ENCODE peak calls at places on chromosomes 12 and 14, in six cellular contexts. One of them, this sample, is unnamed.

GRCh38 chr12:1199700-1200099 is 208.7 kb downstream of the ERC1 start:
- DNase-seq in A549: no peak
- DNase-seq in SK-N-SH: no peak
- DNase-seq in HL-60: no peak
- DNase-seq in HCT116: no peak
- DNase-seq in GM23338: no peak
- DNase-seq in this sample: no peak

GRCh38 chr14:54814076-54814475 is 88.5 kb downstream of the GCH1 start:
- DNase-seq in SK-N-SH: no peak
- DNase-seq in HCT116: no peak
- DNase-seq in HL-60: peak
- DNase-seq in A549: peak
- DNase-seq in GM23338: peak
- DNase-seq in this sample: no peak

GRCh38 chr12:62631531-62632520 is 165.2 kb downstream of the MON2 start:
- DNase-seq in GM23338: peak
- DNase-seq in A549: peak
- DNase-seq in HCT116: no peak
- DNase-seq in SK-N-SH: peak
- DNase-seq in HL-60: no peak
- DNase-seq in this sample: peak

GRCh38 chr12:88172844-88173407 is 30.8 kb downstream of the TMTC3 start:
- DNase-seq in SK-N-SH: no peak
- DNase-seq in HL-60: no peak
- DNase-seq in GM23338: no peak
- DNase-seq in HCT116: no peak
- DNase-seq in A549: no peak
- DNase-seq in this sample: no peak

GRCh38 chr14:69938751-69939150 is 59.5 kb downstream of the SMOC1 start:
- DNase-seq in A549: no peak
- DNase-seq in HL-60: no peak
- DNase-seq in HCT116: no peak
- DNase-seq in GM23338: no peak
- DNase-seq in SK-N-SH: no peak
- DNase-seq in this sample: no peak

GRCh38 chr14:77369280-77369679 is 7.6 kb downstream of the TMED8 start:
- DNase-seq in A549: no peak
- DNase-seq in SK-N-SH: no peak
- DNase-seq in GM23338: no peak
- DNase-seq in HL-60: no peak
- DNase-seq in HCT116: no peak
- DNase-seq in this sample: no peak

GRCh38 chr12:18750087-18750486 is 12.2 kb downstream of the CAPZA3 start:
- DNase-seq in GM23338: peak
- DNase-seq in HCT116: no peak
- DNase-seq in HL-60: no peak
- DNase-seq in SK-N-SH: no peak
- DNase-seq in A549: no peak
- DNase-seq in this sample: no peak

GRCh38 chr12:28535216-28535615 is 345.0 kb downstream of the CCDC91 start:
- DNase-seq in SK-N-SH: no peak
- DNase-seq in GM23338: no peak
- DNase-seq in HL-60: no peak
- DNase-seq in HCT116: no peak
- DNase-seq in A549: no peak
- DNase-seq in this sample: no peak

GRCh38 chr14:98252819-98253218 is 1019.2 kb downstream of the BCL11B start:
- DNase-seq in A549: no peak
- DNase-seq in HCT116: no peak
- DNase-seq in GM23338: no peak
- DNase-seq in SK-N-SH: no peak
- DNase-seq in HL-60: no peak
- DNase-seq in this sample: no peak

GRCh38 chr14:64891173-64891838 is 11.6 kb upstream of the SPTB start:
- DNase-seq in A549: no peak
- DNase-seq in HCT116: no peak
- DNase-seq in HL-60: no peak
- DNase-seq in SK-N-SH: no peak
- DNase-seq in GM23338: no peak
- DNase-seq in this sample: no peak

GRCh38 chr12:56206373-56207166 is 15.2 kb downstream of the RNF41 start:
- DNase-seq in HL-60: peak
- DNase-seq in GM23338: peak
- DNase-seq in A549: peak
- DNase-seq in SK-N-SH: peak
- DNase-seq in HCT116: no peak
- DNase-seq in this sample: no peak

GRCh38 chr14:103629503-103630121 is 601 bp downstream of the KLC1 start:
- DNase-seq in A549: no peak
- DNase-seq in GM23338: peak
- DNase-seq in SK-N-SH: peak
- DNase-seq in HL-60: peak
- DNase-seq in HCT116: no peak
- DNase-seq in this sample: no peak

GRCh38 chr12:23493690-23494101 is 455.8 kb downstream of the SOX5 start:
- DNase-seq in HCT116: no peak
- DNase-seq in HL-60: no peak
- DNase-seq in SK-N-SH: no peak
- DNase-seq in A549: no peak
- DNase-seq in GM23338: no peak
- DNase-seq in this sample: no peak

GRCh38 chr12:55019784-55020183 is at the start of gene NEUROD4:
- DNase-seq in A549: peak
- DNase-seq in HL-60: peak
- DNase-seq in GM23338: peak
- DNase-seq in SK-N-SH: no peak
- DNase-seq in HCT116: peak
- DNase-seq in this sample: no peak

GRCh38 chr12:104877107-104877705 is 80.9 kb downstream of the SLC41A2 start:
- DNase-seq in GM23338: peak
- DNase-seq in A549: peak
- DNase-seq in HL-60: peak
- DNase-seq in SK-N-SH: peak
- DNase-seq in HCT116: no peak
- DNase-seq in this sample: no peak

DNA sequence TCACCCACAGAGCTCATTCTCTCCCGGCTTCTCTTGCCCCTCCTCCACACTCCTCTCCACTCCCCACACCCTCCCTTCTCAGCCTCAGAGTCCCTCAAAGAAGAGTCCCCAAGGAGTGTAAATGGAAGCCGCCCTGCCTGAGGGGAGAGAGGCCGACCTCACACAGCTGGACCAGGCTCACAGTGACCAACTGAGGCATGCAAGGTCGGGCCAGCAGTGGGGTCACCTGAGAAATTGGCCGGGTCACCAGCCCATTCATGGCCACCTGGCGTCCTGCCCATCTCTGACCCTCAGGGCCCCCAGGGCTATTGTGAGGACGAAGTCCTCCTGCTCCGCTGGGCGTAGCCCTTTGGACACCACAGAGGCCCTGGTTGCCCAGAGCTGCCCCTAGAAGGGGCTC is 49.5 kb upstream of the NUAK1 start:
- DNase-seq in HCT116: no peak
- DNase-seq in HL-60: no peak
- DNase-seq in GM23338: no peak
- DNase-seq in A549: no peak
- DNase-seq in SK-N-SH: no peak
- DNase-seq in this sample: no peak
- TF ChIP-seq REST in HCT116: no peak
- TF ChIP-seq REST in HL-60: no peak
- TF ChIP-seq REST in GM23338: no peak
- TF ChIP-seq REST in A549: no peak
- TF ChIP-seq REST in SK-N-SH: no peak
- TF ChIP-seq REST in this sample: no peak

GRCh38 chr14:30211326-30211725 is 283.7 kb upstream of the PRKD1 start:
- DNase-seq in HCT116: no peak
- DNase-seq in SK-N-SH: no peak
- DNase-seq in GM23338: no peak
- DNase-seq in A549: no peak
- DNase-seq in HL-60: no peak
- DNase-seq in this sample: no peak

GRCh38 chr14:30209136-30209535 is 281.5 kb upstream of the PRKD1 start:
- DNase-seq in GM23338: no peak
- DNase-seq in HCT116: no peak
- DNase-seq in SK-N-SH: no peak
- DNase-seq in HL-60: no peak
- DNase-seq in A549: no peak
- DNase-seq in this sample: no peak

GRCh38 chr14:30214014-30214413 is 286.4 kb upstream of the PRKD1 start:
- DNase-seq in A549: no peak
- DNase-seq in SK-N-SH: no peak
- DNase-seq in HL-60: no peak
- DNase-seq in GM23338: no peak
- DNase-seq in HCT116: no peak
- DNase-seq in this sample: no peak

GRCh38 chr14:30210630-30211029 is 283.0 kb upstream of the PRKD1 start:
- DNase-seq in SK-N-SH: no peak
- DNase-seq in HL-60: no peak
- DNase-seq in GM23338: no peak
- DNase-seq in A549: no peak
- DNase-seq in HCT116: no peak
- DNase-seq in this sample: no peak

DNA sequence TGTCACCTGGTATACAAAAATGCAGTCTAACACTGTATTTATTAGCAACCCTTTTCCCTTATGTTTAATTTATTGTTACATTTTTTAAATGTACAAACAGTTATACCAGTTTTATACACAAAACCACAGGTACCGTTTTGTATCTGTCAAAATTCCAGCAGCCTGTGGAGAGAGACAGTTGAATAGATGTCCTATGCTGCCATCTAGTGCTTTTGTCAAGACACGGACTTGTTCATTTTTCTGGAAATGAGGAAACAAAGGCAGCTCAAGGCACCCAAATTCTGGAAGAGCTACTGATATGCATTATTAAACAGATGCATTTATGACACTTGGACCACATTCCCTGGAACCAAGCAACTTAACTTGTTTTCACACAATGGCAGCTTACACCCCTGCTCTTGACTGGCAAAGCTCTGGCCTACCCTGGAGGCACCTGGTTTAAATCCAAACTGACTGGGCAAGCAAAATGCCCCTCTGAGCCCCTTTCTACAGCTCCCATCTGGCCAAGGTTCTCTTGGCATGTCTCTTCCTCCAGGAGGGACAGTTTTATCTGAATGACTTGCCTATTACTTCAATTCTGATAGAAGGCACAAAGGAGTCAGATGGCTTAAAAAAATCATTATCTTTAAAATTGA is 286.9 kb upstream of the PRKD1 start:
- DNase-seq in HL-60: peak
- DNase-seq in HCT116: peak
- DNase-seq in A549: peak
- DNase-seq in GM23338: peak
- DNase-seq in SK-N-SH: peak
- DNase-seq in this sample: no peak
- TF ChIP-seq REST in HL-60: no peak
- TF ChIP-seq REST in HCT116: no peak
- TF ChIP-seq REST in A549: no peak
- TF ChIP-seq REST in GM23338: no peak
- TF ChIP-seq REST in SK-N-SH: no peak
- TF ChIP-seq REST in this sample: no peak

DNA sequence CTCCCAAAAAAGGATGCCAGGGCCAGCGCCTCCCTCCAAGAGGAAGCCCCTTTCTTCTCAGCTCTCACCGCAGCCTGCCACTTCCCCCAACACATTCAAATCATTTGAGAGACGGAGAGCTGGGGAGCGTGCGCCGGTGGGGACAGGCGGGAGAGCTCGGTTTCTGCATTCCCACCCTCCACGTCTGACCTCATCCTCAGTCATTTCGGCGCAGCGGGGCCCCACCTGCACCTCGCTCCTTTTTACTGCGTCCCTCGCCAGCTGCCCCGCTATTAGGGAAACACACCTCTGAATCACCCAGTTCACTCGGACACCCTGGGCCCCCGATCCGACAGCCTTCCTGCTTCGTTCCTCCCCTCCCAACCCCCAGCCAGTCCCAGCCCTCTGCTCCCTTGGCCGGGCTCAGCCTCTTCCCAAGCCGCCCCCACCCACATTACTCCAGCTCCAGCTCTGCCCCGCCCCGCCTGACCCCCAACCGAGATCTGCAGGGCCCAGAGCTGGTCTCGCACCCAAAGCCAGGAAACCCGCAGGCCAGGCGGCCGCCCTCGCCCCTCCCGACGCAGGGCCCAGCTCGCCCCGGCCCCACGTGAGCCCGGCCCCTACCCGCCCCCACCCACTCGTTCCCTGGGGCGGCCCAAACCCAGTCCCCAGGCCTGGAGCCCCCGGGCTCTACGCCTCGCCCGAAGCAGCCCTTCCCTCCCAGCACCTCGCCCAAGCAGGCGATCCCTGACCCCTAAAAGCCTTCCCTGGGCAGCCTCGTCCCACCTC is 797 bp downstream of the CORO1C start:
- DNase-seq in GM23338: peak
- DNase-seq in SK-N-SH: peak
- DNase-seq in HL-60: peak
- DNase-seq in A549: peak
- DNase-seq in HCT116: peak
- DNase-seq in this sample: no peak
- TF ChIP-seq REST in GM23338: no peak
- TF ChIP-seq REST in SK-N-SH: no peak
- TF ChIP-seq REST in HL-60: no peak
- TF ChIP-seq REST in A549: no peak
- TF ChIP-seq REST in HCT116: no peak
- TF ChIP-seq REST in this sample: no peak

GRCh38 chr12:124045671-124046070 is 72.7 kb downstream of the ZNF664 start:
- DNase-seq in SK-N-SH: no peak
- DNase-seq in HL-60: no peak
- DNase-seq in HCT116: no peak
- DNase-seq in GM23338: no peak
- DNase-seq in A549: no peak
- DNase-seq in this sample: no peak

GRCh38 chr12:124047045-124047566 is 74.1 kb downstream of the ZNF664 start:
- DNase-seq in GM23338: no peak
- DNase-seq in A549: no peak
- DNase-seq in HL-60: no peak
- DNase-seq in HCT116: no peak
- DNase-seq in SK-N-SH: no peak
- DNase-seq in this sample: no peak

GRCh38 chr12:124046206-124046740 is 73.3 kb downstream of the ZNF664 start:
- DNase-seq in SK-N-SH: no peak
- DNase-seq in A549: no peak
- DNase-seq in HCT116: no peak
- DNase-seq in GM23338: no peak
- DNase-seq in HL-60: no peak
- DNase-seq in this sample: no peak

GRCh38 chr12:124044021-124044420 is 71.0 kb downstream of the ZNF664 start:
- DNase-seq in A549: no peak
- DNase-seq in SK-N-SH: no peak
- DNase-seq in HL-60: no peak
- DNase-seq in HCT116: no peak
- DNase-seq in GM23338: peak
- DNase-seq in this sample: no peak

DNA sequence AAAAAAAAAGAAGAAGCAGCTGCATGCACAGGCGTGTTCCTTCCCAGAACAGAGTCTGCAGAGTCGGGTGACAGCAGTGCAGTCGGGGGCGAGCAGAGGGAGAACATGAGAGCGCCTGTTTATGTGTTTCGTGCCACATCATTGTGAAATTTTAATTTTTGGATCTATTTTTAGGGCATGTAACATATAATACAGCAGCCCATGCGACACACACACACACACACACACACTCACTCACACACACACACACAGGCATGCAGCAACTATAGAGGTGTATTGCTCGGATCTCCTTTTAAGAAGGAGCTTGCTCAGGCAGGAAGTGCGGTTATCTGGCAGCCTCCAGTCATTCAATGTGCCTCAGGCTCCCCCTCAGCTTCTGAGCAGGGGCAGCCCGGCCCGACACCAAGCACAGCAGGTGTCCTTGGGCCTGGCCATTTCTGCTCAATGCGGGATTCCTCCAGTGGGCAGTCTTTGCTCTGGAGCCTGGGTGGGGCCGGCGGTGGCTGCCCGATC is 71.8 kb downstream of the ZNF664 start:
- DNase-seq in A549: no peak
- DNase-seq in HL-60: peak
- DNase-seq in HCT116: no peak
- DNase-seq in GM23338: no peak
- DNase-seq in SK-N-SH: no peak
- DNase-seq in this sample: no peak
- TF ChIP-seq REST in A549: no peak
- TF ChIP-seq REST in HL-60: no peak
- TF ChIP-seq REST in HCT116: no peak
- TF ChIP-seq REST in GM23338: no peak
- TF ChIP-seq REST in SK-N-SH: no peak
- TF ChIP-seq REST in this sample: no peak

This sample was measured in Panc1.